ENCODE peak calls at places on chromosome 3, in five cellular contexts. W, S, F, V and J are unnamed samples.

GRCh38 chr3:111744611-111745010 is 114.5 kb upstream of the PHLDB2 start:
- DNase-seq in W (no peak), S (no peak), F (no peak), V (no peak), J (no peak)

GRCh38 chr3:111979689-111980025 is 831 bp downstream of the ABHD10 start:
- DNase-seq in W (no peak), S (no peak), F (no peak), V (no peak), J (no peak)

GRCh38 chr3:22982981-22983582 is 220.0 kb upstream of the UBE2E2 start:
- DNase-seq in W (no peak), S (peak), F (peak), V (no peak), J (no peak)

GRCh38 chr3:185558395-185558794 is 6.0 kb upstream of the LIPH start:
- DNase-seq in W (no peak), S (no peak), F (no peak), V (peak), J (no peak)

GRCh38 chr3:104547040-104547439 is 819.7 kb upstream of the ALCAM start:
- DNase-seq in W (no peak), S (no peak), F (no peak), V (no peak), J (no peak)

GRCh38 chr3:78734048-78734637 is 1033.7 kb downstream of the ROBO1 start:
- DNase-seq in W (no peak), S (peak), F (peak), V (no peak), J (peak)

GRCh38 chr3:116302087-116302747 is 143.1 kb downstream of the LSAMP start:
- DNase-seq in W (no peak), S (peak), F (peak), V (no peak), J (peak)

GRCh38 chr3:55875137-55875536 is 388.0 kb upstream of the WNT5A start:
- DNase-seq in W (no peak), S (no peak), F (no peak), V (no peak), J (no peak)

GRCh38 chr3:45464336-45464809 is 76.0 kb downstream of the LARS2 start:
- DNase-seq in W (peak), S (peak), F (peak), V (peak), J (peak)

GRCh38 chr3:65151660-65152059 is 463.9 kb upstream of the ADAMTS9 start:
- DNase-seq in W (no peak), S (no peak), F (no peak), V (no peak), J (no peak)

GRCh38 chr3:192303235-192303634 is 424.1 kb downstream of the FGF12 start:
- DNase-seq in W (no peak), S (no peak), F (no peak), V (no peak), J (no peak)

GRCh38 chr3:172557515-172558220 is 34.4 kb upstream of the TNFSF10 start:
- DNase-seq in W (no peak), S (peak), F (peak), V (no peak), J (peak)

GRCh38 chr3:78861156-78861555 is 906.6 kb downstream of the ROBO1 start:
- DNase-seq in W (no peak), S (no peak), F (no peak), V (no peak), J (no peak)

GRCh38 chr3:29693863-29694262 is 413.0 kb downstream of the RBMS3 start:
- DNase-seq in W (no peak), S (peak), F (peak), V (no peak), J (peak)

GRCh38 chr3:108103971-108104797 is 13.4 kb upstream of the CD47 start:
- DNase-seq in W (peak), S (peak), F (peak), V (no peak), J (peak)

GRCh38 chr3:66751842-66752241 is 246.3 kb upstream of the KBTBD8 start:
- DNase-seq in W (no peak), S (no peak), F (no peak), V (no peak), J (no peak)

GRCh38 chr3:127419140-127419539 is 131.3 kb upstream of the PRR20G start:
- DNase-seq in W (no peak), S (no peak), F (no peak), V (no peak), J (no peak)

GRCh38 chr3:157405457-157405856 is 31.2 kb upstream of the PTX3 start:
- DNase-seq in W (no peak), S (peak), F (peak), V (no peak), J (peak)

GRCh38 chr3:145355175-145355574 is 805.8 kb downstream of the PLOD2 start:
- DNase-seq in W (no peak), S (no peak), F (no peak), V (no peak), J (no peak)

GRCh38 chr3:156723182-156723619 is 48.8 kb downstream of the TIPARP start:
- DNase-seq in W (no peak), S (no peak), F (no peak), V (no peak), J (peak)

GRCh38 chr3:152183473-152183872 is 85.3 kb upstream of the MBNL1 start:
- DNase-seq in W (peak), S (peak), F (peak), V (no peak), J (peak)

GRCh38 chr3:102057781-102058421 is 208.6 kb downstream of the NFKBIZ start:
- DNase-seq in W (no peak), S (no peak), F (no peak), V (no peak), J (no peak)

GRCh38 chr3:140007081-140007480 is 72.1 kb downstream of the CLSTN2 start:
- DNase-seq in W (no peak), S (no peak), F (no peak), V (no peak), J (no peak)

GRCh38 chr3:126306397-126306796 is 50.8 kb downstream of the KLF15 start:
- DNase-seq in W (no peak), S (no peak), F (no peak), V (no peak), J (no peak)
- TF ChIP-seq CTCF in W (no peak), S (no peak), F (no peak), V (no peak), J (no peak)

GRCh38 chr3:119883461-119884160 is 101.7 kb downstream of the NR1I2 start:
- DNase-seq in W (no peak), S (no peak), F (no peak), V (no peak), J (no peak)
- TF ChIP-seq CTCF in W (peak), S (no peak), F (no peak), V (no peak), J (no peak)

DNA sequence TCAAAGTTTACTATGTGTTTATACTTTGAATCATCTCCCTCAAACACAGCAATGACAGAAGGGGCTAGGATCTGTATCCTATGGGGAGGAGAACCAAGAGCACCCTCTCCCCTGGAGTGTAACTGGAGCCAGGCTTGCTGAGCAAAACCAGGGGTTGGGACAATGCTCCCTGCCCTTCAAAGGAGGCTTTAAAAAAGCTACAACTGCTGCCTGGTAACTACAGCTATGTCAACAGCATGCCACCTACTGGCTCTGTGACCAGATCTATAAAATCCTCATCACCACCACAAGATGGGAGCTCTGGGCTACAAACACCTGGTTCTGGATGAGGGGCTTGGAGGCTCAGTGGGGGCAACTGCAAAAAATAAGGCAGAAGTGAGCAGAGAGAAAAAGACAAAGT is 61.9 kb downstream of the ANO10 start:
- DNase-seq in W (no peak), S (no peak), F (no peak), V (no peak), J (no peak)
- TF ChIP-seq CTCF in W (no peak), S (no peak), F (no peak), V (no peak), J (no peak)

GRCh38 chr3:161927131-161927530 is 430.5 kb downstream of the OTOL1 start:
- DNase-seq in W (no peak), S (no peak), F (no peak), V (no peak), J (no peak)

GRCh38 chr3:161920196-161920595 is 423.6 kb downstream of the OTOL1 start:
- DNase-seq in W (no peak), S (no peak), F (no peak), V (no peak), J (no peak)

GRCh38 chr3:161925749-161926360 is 429.2 kb downstream of the OTOL1 start:
- DNase-seq in W (no peak), S (no peak), F (no peak), V (no peak), J (no peak)
- TF ChIP-seq CTCF in W (peak), S (no peak), F (peak), V (no peak), J (no peak)